ENCODE peak calls at places on chromosomes 7 and 10, in six cellular contexts. X, G, C, L, P and T are unnamed samples.

GRCh38 chr7:130961128-130961601 is 227.2 kb upstream of the KLF14 start:
- DNase-seq in X (no peak), G (peak; percentile 40), C (no peak), L (peak; percentile 75), P (no peak), T (no peak)

GRCh38 chr10:121157998-121158397 is 306.8 kb downstream of the WDR11 start:
- DNase-seq in X (no peak), G (peak; percentile 56), C (no peak), L (no peak), P (no peak), T (peak; percentile 30)

GRCh38 chr10:109987413-109987812 is 20.4 kb upstream of the ADD3 start:
- DNase-seq in X (peak; percentile 37), G (no peak), C (peak; percentile 67), L (no peak), P (no peak), T (no peak)

GRCh38 chr10:28220811-28221210 is 82.1 kb downstream of the MPP7 start:
- DNase-seq in X (no peak), G (no peak), C (no peak), L (no peak), P (no peak), T (no peak)

GRCh38 chr7:107948645-107949442 is 54.1 kb downstream of the LAMB1 start:
- DNase-seq in X (peak; percentile 97), G (no peak), C (peak; percentile 86), L (peak; percentile 54), P (no peak), T (no peak)

GRCh38 chr10:101623528-101623927 is 35.4 kb downstream of the DPCD start:
- DNase-seq in X (no peak), G (no peak), C (no peak), L (no peak), P (no peak), T (no peak)

GRCh38 chr10:114933588-114933987 is 4.4 kb upstream of the TRUB1 start:
- DNase-seq in X (no peak), G (no peak), C (no peak), L (no peak), P (no peak), T (no peak)

GRCh38 chr7:128906766-128907559 is 3.5 kb downstream of the KCP start:
- DNase-seq in X (no peak), G (no peak), C (no peak), L (no peak), P (peak; percentile 66), T (no peak)

GRCh38 chr10:59905735-59906416 is 480 bp downstream of the CCDC6 start:
- DNase-seq in X (no peak), G (peak; percentile 19), C (no peak), L (no peak), P (peak; percentile 84), T (no peak)

GRCh38 chr10:131961777-131962450 is 19.8 kb downstream of the BNIP3 start:
- DNase-seq in X (no peak), G (no peak), C (no peak), L (no peak), P (peak; percentile 72), T (no peak)

GRCh38 chr10:43647576-43647975 is 1.1 kb downstream of the ZNF32 start:
- DNase-seq in X (no peak), G (no peak), C (peak; percentile 18), L (no peak), P (no peak), T (no peak)

GRCh38 chr7:38169862-38170261 is 8.2 kb upstream of the STARD3NL start:
- DNase-seq in X (peak; percentile 44), G (no peak), C (no peak), L (no peak), P (no peak), T (no peak)

GRCh38 chr7:24825931-24826661 is 68.8 kb upstream of the GSDME start:
- DNase-seq in X (peak; percentile 12), G (peak; percentile 71), C (peak; percentile 99), L (peak; percentile 93), P (no peak), T (peak; percentile 47)

GRCh38 chr10:75746356-75746755 is 314.9 kb downstream of the LRMDA start:
- DNase-seq in X (no peak), G (no peak), C (peak; percentile 46), L (no peak), P (no peak), T (no peak)

GRCh38 chr7:71334541-71334940 is 202.6 kb downstream of the GALNT17 start:
- DNase-seq in X (no peak), G (no peak), C (no peak), L (no peak), P (no peak), T (no peak)

GRCh38 chr7:71377062-71377461 is 245.1 kb downstream of the GALNT17 start:
- DNase-seq in X (no peak), G (no peak), C (no peak), L (no peak), P (no peak), T (no peak)

GRCh38 chr10:110859206-110859946 is 12.4 kb upstream of the PDCD4 start:
- DNase-seq in X (no peak), G (no peak), C (no peak), L (no peak), P (no peak), T (no peak)

GRCh38 chr7:35878356-35878755 is 77.5 kb downstream of the SEPTIN7 start:
- DNase-seq in X (no peak), G (no peak), C (no peak), L (no peak), P (no peak), T (no peak)

GRCh38 chr7:118731854-118732253 is 507.4 kb downstream of the ANKRD7 start:
- DNase-seq in X (no peak), G (no peak), C (no peak), L (peak; percentile 13), P (no peak), T (no peak)

GRCh38 chr10:13160934-13161266 is 458 bp upstream of the MCM10 start:
- DNase-seq in X (no peak), G (no peak), C (no peak), L (no peak), P (no peak), T (no peak)

GRCh38 chr10:13163859-13164258 is 2.5 kb downstream of the MCM10 start:
- DNase-seq in X (no peak), G (no peak), C (no peak), L (no peak), P (no peak), T (no peak)

GRCh38 chr10:13158401-13158800 is 3.0 kb upstream of the MCM10 start:
- DNase-seq in X (no peak), G (no peak), C (no peak), L (no peak), P (peak; percentile 81), T (no peak)

GRCh38 chr10:13162013-13162364 is 631 bp downstream of the MCM10 start:
- DNase-seq in X (peak; percentile 15), G (no peak), C (no peak), L (no peak), P (no peak), T (no peak)

GRCh38 chr10:13161267-13162012 is at the start of gene MCM10:
- DNase-seq in X (peak; percentile 99), G (peak; percentile 99), C (peak; percentile 98), L (peak; percentile 99), P (peak; percentile 96), T (peak; percentile 98)
- TF ChIP-seq POLR2AphosphoS5 in X (peak; percentile 78), G (peak; percentile 37), C (peak; percentile 37), L (peak; percentile 70), P (peak; percentile 67), T (peak; percentile 32)

GRCh38 chr10:4315529-4315928 is 510.5 kb upstream of the AKR1E2 start:
- DNase-seq in X (peak; percentile 78), G (no peak), C (no peak), L (no peak), P (no peak), T (no peak)

GRCh38 chr10:4312046-4312835 is 513.8 kb upstream of the AKR1E2 start:
- DNase-seq in X (peak; percentile 89), G (no peak), C (no peak), L (no peak), P (no peak), T (no peak)

GRCh38 chr10:4319870-4320367 is 506.1 kb upstream of the AKR1E2 start:
- DNase-seq in X (no peak), G (no peak), C (no peak), L (no peak), P (no peak), T (no peak)

DNA sequence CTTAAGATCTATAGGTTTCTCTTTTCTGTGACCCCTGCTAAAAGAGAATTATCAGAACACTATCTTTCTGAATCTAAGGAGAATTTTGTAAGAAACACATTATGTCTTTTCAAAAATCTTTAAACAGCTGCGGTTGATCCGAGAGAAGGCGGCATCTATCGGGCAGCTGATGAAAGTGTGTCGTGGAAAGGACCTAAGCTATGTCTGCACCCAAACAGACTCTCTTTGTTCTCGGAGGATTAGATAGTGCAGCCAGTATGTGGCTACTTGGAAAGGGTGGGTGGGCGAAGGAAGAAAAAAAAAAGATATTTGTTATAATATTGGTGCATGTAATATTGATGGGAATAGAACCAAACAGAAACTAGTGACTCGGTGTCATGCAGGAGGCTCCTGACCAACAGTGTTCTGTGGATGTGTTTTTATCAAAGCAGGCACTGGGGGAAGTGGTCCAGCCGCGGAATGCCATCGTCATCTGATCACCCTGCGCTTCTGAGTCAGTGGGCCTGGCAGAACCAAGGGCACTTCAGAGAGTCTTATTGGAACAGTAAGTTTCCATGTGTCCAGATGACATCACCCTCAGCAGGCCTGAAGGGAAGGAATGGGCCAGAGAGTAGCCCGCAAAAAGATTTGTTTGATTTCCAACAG is 509.7 kb upstream of the AKR1E2 start:
- DNase-seq in X (no peak), G (no peak), C (no peak), L (no peak), P (no peak), T (no peak)
- H3K27ac ChIP-seq in X (no peak overlapping the region), G (no peak overlapping the region), C (no peak overlapping the region), L (no peak overlapping the region), P (no peak overlapping the region), T (peak overlapping the region; percentile 18)

DNA sequence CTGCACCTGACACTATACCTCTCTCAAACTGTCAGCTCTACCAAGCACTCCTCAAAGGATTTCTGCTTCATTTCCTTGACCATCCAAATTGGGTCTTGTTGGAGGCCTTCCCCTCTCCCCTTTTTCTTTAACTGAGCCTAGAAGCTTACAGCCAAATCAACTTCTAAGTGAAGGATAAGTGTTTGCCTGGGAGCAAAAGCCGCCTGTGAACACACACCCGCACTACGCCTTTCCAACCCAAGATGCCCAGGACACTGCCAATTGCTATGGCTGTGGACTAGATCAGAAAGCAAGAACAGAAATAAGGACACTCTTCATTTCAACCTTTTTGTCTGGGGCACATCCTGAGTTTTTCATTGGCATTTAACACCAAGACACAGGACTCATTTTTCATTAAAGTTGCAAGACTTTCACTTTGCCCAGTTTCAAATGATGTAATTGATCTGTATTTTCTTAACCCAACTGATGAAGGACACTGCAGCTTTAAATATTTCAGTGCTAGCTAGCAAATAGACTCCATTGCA is 52.8 kb downstream of the CPEB3 start:
- DNase-seq in X (no peak), G (no peak), C (no peak), L (no peak), P (no peak), T (no peak)
- H3K4me1 ChIP-seq in X (peaks cover 7% of the 10 kb centered on the region), G (peaks cover 41% of the 10 kb centered on the region), C (peaks cover 44% of the 10 kb centered on the region), L (peaks cover 7% of the 10 kb centered on the region), P (peaks cover 32% of the 10 kb centered on the region), T (peaks cover 31% of the 10 kb centered on the region)

DNA sequence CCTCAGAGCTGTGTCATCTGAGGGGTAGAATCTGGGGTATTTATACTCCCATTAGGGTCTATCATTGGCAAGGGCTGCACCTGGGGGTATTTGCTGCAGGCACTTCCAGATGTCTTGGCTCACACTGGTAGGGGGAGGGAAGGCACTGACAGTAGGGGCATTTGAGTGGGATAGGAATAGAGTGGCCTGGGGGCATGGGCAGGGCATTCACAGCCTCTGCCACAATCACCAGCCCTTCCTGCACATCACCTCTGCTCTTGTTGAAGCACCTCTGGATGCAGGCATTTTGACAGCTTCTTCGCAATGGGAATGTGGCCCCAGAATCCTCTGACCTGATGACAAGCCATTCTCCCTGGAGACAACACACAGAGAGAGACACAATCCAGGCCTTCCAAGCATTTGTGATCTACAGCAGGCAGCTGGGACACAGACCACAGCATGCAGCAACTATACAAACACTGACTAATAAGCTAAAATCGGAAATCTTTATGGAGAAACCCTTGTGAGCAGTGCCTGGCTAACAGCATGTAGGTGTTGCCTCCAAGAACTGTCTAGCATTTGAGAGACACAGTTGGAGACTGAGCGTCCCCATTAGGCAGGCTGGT is 178.5 kb downstream of the KCNMA1 start:
- DNase-seq in X (no peak), G (no peak), C (no peak), L (no peak), P (no peak), T (no peak)
- TF ChIP-seq POLR2AphosphoS5 in X (no peak), G (no peak), C (no peak), L (no peak), P (no peak), T (no peak)